ENCODE peak calls at places on chromosomes 5 and 9, in seven cellular contexts. One of them, this sample, is unnamed.
A peak's percentile ranks its signal among the peaks of the same experiment; 100 is the strongest.

GRCh38 chr9:93824386-93825294 is 130.5 kb downstream of the BARX1 start:
- DNase-seq in CD8-positive, alpha-beta T cell: no peak
- DNase-seq in heart left ventricle: no peak
- DNase-seq in HCT116: no peak
- DNase-seq in CD4-positive, alpha-beta memory T cell: no peak
- DNase-seq in naive thymus-derived CD4-positive, alpha-beta T cell: no peak
- DNase-seq in Panc1: no peak
- DNase-seq in this sample: no peak

GRCh38 chr5:78009937-78010527 is 233.9 kb upstream of the TBCA start:
- DNase-seq in CD8-positive, alpha-beta T cell: no peak
- DNase-seq in heart left ventricle: no peak
- DNase-seq in HCT116: no peak
- DNase-seq in CD4-positive, alpha-beta memory T cell: no peak
- DNase-seq in naive thymus-derived CD4-positive, alpha-beta T cell: no peak
- DNase-seq in Panc1: no peak
- DNase-seq in this sample: no peak

GRCh38 chr5:44660251-44660650 is 148.5 kb upstream of the MRPS30 start:
- DNase-seq in CD8-positive, alpha-beta T cell: no peak
- DNase-seq in heart left ventricle: no peak
- DNase-seq in HCT116: no peak
- DNase-seq in CD4-positive, alpha-beta memory T cell: no peak
- DNase-seq in naive thymus-derived CD4-positive, alpha-beta T cell: no peak
- DNase-seq in Panc1: no peak
- DNase-seq in this sample: no peak

GRCh38 chr9:129609486-129610192 is 11.3 kb downstream of the C9orf50 start:
- DNase-seq in CD8-positive, alpha-beta T cell: peak; percentile 56
- DNase-seq in heart left ventricle: peak; percentile 65
- DNase-seq in HCT116: no peak
- DNase-seq in CD4-positive, alpha-beta memory T cell: peak; percentile 89
- DNase-seq in naive thymus-derived CD4-positive, alpha-beta T cell: peak; percentile 40
- DNase-seq in Panc1: no peak
- DNase-seq in this sample: peak; percentile 47

GRCh38 chr9:131181091-131181681 is 55.8 kb downstream of the NUP214 start:
- DNase-seq in CD8-positive, alpha-beta T cell: no peak
- DNase-seq in heart left ventricle: no peak
- DNase-seq in HCT116: no peak
- DNase-seq in CD4-positive, alpha-beta memory T cell: no peak
- DNase-seq in naive thymus-derived CD4-positive, alpha-beta T cell: no peak
- DNase-seq in Panc1: no peak
- DNase-seq in this sample: no peak

GRCh38 chr5:138844812-138845513 is 30.2 kb downstream of the LRRTM2 start:
- DNase-seq in CD8-positive, alpha-beta T cell: no peak
- DNase-seq in heart left ventricle: no peak
- DNase-seq in HCT116: no peak
- DNase-seq in CD4-positive, alpha-beta memory T cell: no peak
- DNase-seq in naive thymus-derived CD4-positive, alpha-beta T cell: no peak
- DNase-seq in Panc1: no peak
- DNase-seq in this sample: no peak

GRCh38 chr9:36222449-36222848 is 31.7 kb downstream of the CLTA start:
- DNase-seq in CD8-positive, alpha-beta T cell: no peak
- DNase-seq in heart left ventricle: no peak
- DNase-seq in HCT116: no peak
- DNase-seq in CD4-positive, alpha-beta memory T cell: no peak
- DNase-seq in naive thymus-derived CD4-positive, alpha-beta T cell: no peak
- DNase-seq in Panc1: no peak
- DNase-seq in this sample: no peak

GRCh38 chr9:130583271-130583670 is 3.9 kb downstream of the FUBP3 start:
- DNase-seq in CD8-positive, alpha-beta T cell: no peak
- DNase-seq in heart left ventricle: no peak
- DNase-seq in HCT116: no peak
- DNase-seq in CD4-positive, alpha-beta memory T cell: no peak
- DNase-seq in naive thymus-derived CD4-positive, alpha-beta T cell: no peak
- DNase-seq in Panc1: no peak
- DNase-seq in this sample: no peak

GRCh38 chr9:131744171-131744714 is 4.4 kb upstream of the RAPGEF1 start:
- DNase-seq in CD8-positive, alpha-beta T cell: no peak
- DNase-seq in heart left ventricle: no peak
- DNase-seq in HCT116: no peak
- DNase-seq in CD4-positive, alpha-beta memory T cell: peak; percentile 56
- DNase-seq in naive thymus-derived CD4-positive, alpha-beta T cell: no peak
- DNase-seq in Panc1: no peak
- DNase-seq in this sample: no peak

GRCh38 chr9:135123735-135124134 is 36.3 kb downstream of the OLFM1 start:
- DNase-seq in CD8-positive, alpha-beta T cell: no peak
- DNase-seq in heart left ventricle: no peak
- DNase-seq in HCT116: no peak
- DNase-seq in CD4-positive, alpha-beta memory T cell: no peak
- DNase-seq in naive thymus-derived CD4-positive, alpha-beta T cell: no peak
- DNase-seq in Panc1: no peak
- DNase-seq in this sample: no peak

GRCh38 chr5:54867310-54867944 is 118.0 kb downstream of the ESM1 start:
- DNase-seq in CD8-positive, alpha-beta T cell: no peak
- DNase-seq in heart left ventricle: no peak
- DNase-seq in HCT116: peak; percentile 38
- DNase-seq in CD4-positive, alpha-beta memory T cell: no peak
- DNase-seq in naive thymus-derived CD4-positive, alpha-beta T cell: no peak
- DNase-seq in Panc1: peak; percentile 18
- DNase-seq in this sample: no peak

GRCh38 chr9:107141967-107142366 is 141.1 kb upstream of the RAD23B start:
- DNase-seq in CD8-positive, alpha-beta T cell: no peak
- DNase-seq in heart left ventricle: no peak
- DNase-seq in HCT116: peak; percentile 24
- DNase-seq in CD4-positive, alpha-beta memory T cell: no peak
- DNase-seq in naive thymus-derived CD4-positive, alpha-beta T cell: no peak
- DNase-seq in Panc1: no peak
- DNase-seq in this sample: no peak

GRCh38 chr9:82417501-82417900 is 428.9 kb downstream of the SPATA31D1 start:
- DNase-seq in CD8-positive, alpha-beta T cell: no peak
- DNase-seq in heart left ventricle: no peak
- DNase-seq in HCT116: no peak
- DNase-seq in CD4-positive, alpha-beta memory T cell: no peak
- DNase-seq in naive thymus-derived CD4-positive, alpha-beta T cell: no peak
- DNase-seq in Panc1: no peak
- DNase-seq in this sample: no peak

GRCh38 chr9:121673576-121673975 is 22.1 kb downstream of the DAB2IP start:
- DNase-seq in CD8-positive, alpha-beta T cell: no peak
- DNase-seq in heart left ventricle: no peak
- DNase-seq in HCT116: no peak
- DNase-seq in CD4-positive, alpha-beta memory T cell: no peak
- DNase-seq in naive thymus-derived CD4-positive, alpha-beta T cell: no peak
- DNase-seq in Panc1: no peak
- DNase-seq in this sample: no peak

GRCh38 chr9:4297795-4298254 is 2.0 kb downstream of the GLIS3 start:
- DNase-seq in CD8-positive, alpha-beta T cell: no peak
- DNase-seq in heart left ventricle: peak; percentile 59
- DNase-seq in HCT116: no peak
- DNase-seq in CD4-positive, alpha-beta memory T cell: no peak
- DNase-seq in naive thymus-derived CD4-positive, alpha-beta T cell: peak; percentile 34
- DNase-seq in Panc1: no peak
- DNase-seq in this sample: peak; percentile 45

GRCh38 chr5:9765421-9765820 is 135.3 kb upstream of the TAS2R1 start:
- DNase-seq in CD8-positive, alpha-beta T cell: no peak
- DNase-seq in heart left ventricle: no peak
- DNase-seq in HCT116: no peak
- DNase-seq in CD4-positive, alpha-beta memory T cell: no peak
- DNase-seq in naive thymus-derived CD4-positive, alpha-beta T cell: no peak
- DNase-seq in Panc1: no peak
- DNase-seq in this sample: no peak

DNA sequence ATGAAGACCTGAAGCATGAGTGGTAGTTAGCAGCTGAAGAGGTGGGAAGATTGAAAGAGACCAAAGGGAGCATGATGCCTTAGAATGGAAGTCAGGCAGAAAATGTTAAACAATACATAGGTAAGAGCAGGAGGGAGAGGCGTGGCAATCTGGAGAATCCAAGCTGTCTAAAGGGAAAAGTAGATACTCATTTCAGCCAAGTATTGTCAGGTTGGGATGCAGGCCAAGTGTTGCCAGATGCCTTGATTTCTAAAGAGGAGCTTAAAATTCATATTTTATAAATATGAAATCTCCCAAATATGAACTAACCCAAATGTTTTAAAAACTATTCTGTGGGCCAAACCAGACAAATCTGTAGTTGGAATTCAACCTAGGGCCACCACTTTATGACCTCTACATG is 4.2 kb downstream of the PAM start:
- DNase-seq in CD8-positive, alpha-beta T cell: no peak
- DNase-seq in heart left ventricle: no peak
- DNase-seq in HCT116: no peak
- DNase-seq in CD4-positive, alpha-beta memory T cell: no peak
- DNase-seq in naive thymus-derived CD4-positive, alpha-beta T cell: no peak
- DNase-seq in Panc1: no peak
- DNase-seq in this sample: no peak
- H3K4me1 ChIP-seq in CD8-positive, alpha-beta T cell: peaks cover 19% of the 10 kb centered on the region
- H3K4me1 ChIP-seq in heart left ventricle: peaks cover 35% of the 10 kb centered on the region
- H3K4me1 ChIP-seq in HCT116: peaks cover 35% of the 10 kb centered on the region
- H3K4me1 ChIP-seq in CD4-positive, alpha-beta memory T cell: peaks cover 66% of the 10 kb centered on the region
- H3K4me1 ChIP-seq in naive thymus-derived CD4-positive, alpha-beta T cell: peaks cover under 1% of the 10 kb centered on the region
- H3K4me1 ChIP-seq in Panc1: peaks cover 20% of the 10 kb centered on the region
- H3K4me1 ChIP-seq in this sample: peaks cover 4% of the 10 kb centered on the region

GRCh38 chr5:142851731-142852130 is 81.6 kb downstream of the ARHGAP26 start:
- DNase-seq in CD8-positive, alpha-beta T cell: no peak
- DNase-seq in heart left ventricle: no peak
- DNase-seq in HCT116: no peak
- DNase-seq in CD4-positive, alpha-beta memory T cell: no peak
- DNase-seq in naive thymus-derived CD4-positive, alpha-beta T cell: no peak
- DNase-seq in Panc1: no peak
- DNase-seq in this sample: no peak
- H3K4me1 ChIP-seq in CD8-positive, alpha-beta T cell: peaks cover 3% of the 10 kb centered on the region
- H3K4me1 ChIP-seq in heart left ventricle: peaks cover 57% of the 10 kb centered on the region
- H3K4me1 ChIP-seq in HCT116: peaks cover 6% of the 10 kb centered on the region
- H3K4me1 ChIP-seq in CD4-positive, alpha-beta memory T cell: no peaks in the 10 kb centered on the region
- H3K4me1 ChIP-seq in naive thymus-derived CD4-positive, alpha-beta T cell: no peaks in the 10 kb centered on the region
- H3K4me1 ChIP-seq in Panc1: peaks cover 65% of the 10 kb centered on the region
- H3K4me1 ChIP-seq in this sample: no peaks in the 10 kb centered on the region

DNA sequence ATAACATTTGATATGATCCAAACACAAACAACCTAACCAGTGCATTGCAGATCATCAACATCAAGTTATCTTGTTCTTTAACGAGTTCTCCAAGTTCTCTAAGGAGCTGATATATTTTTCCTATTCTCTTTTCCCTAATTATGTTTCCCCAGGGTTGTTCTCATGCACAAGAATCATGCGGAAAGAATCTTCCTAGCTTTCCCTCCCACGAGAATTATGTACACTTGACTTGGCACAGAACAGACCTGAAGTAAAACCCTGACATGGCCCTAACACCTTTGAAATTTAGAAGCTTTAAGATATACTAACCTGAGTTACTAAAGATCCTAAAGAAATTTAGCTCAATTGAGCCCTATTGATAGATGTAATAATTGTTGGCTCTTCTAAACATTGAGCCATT is 110.7 kb upstream of the FST start:
- DNase-seq in CD8-positive, alpha-beta T cell: no peak
- DNase-seq in heart left ventricle: no peak
- DNase-seq in HCT116: no peak
- DNase-seq in CD4-positive, alpha-beta memory T cell: no peak
- DNase-seq in naive thymus-derived CD4-positive, alpha-beta T cell: no peak
- DNase-seq in Panc1: no peak
- DNase-seq in this sample: no peak
- H3K4me1 ChIP-seq in CD8-positive, alpha-beta T cell: no peaks in the 10 kb centered on the region
- H3K4me1 ChIP-seq in heart left ventricle: no peaks in the 10 kb centered on the region
- H3K4me1 ChIP-seq in HCT116: no peaks in the 10 kb centered on the region
- H3K4me1 ChIP-seq in CD4-positive, alpha-beta memory T cell: no peaks in the 10 kb centered on the region
- H3K4me1 ChIP-seq in naive thymus-derived CD4-positive, alpha-beta T cell: no peaks in the 10 kb centered on the region
- H3K4me1 ChIP-seq in Panc1: no peaks in the 10 kb centered on the region
- H3K4me1 ChIP-seq in this sample: no peaks in the 10 kb centered on the region

GRCh38 chr5:151679421-151680155 is 7.1 kb downstream of the SPARC start:
- DNase-seq in CD8-positive, alpha-beta T cell: no peak
- DNase-seq in heart left ventricle: no peak
- DNase-seq in HCT116: no peak
- DNase-seq in CD4-positive, alpha-beta memory T cell: no peak
- DNase-seq in naive thymus-derived CD4-positive, alpha-beta T cell: no peak
- DNase-seq in Panc1: no peak
- DNase-seq in this sample: no peak

GRCh38 chr5:151676719-151677118 is 10.0 kb downstream of the SPARC start:
- DNase-seq in CD8-positive, alpha-beta T cell: no peak
- DNase-seq in heart left ventricle: no peak
- DNase-seq in HCT116: no peak
- DNase-seq in CD4-positive, alpha-beta memory T cell: no peak
- DNase-seq in naive thymus-derived CD4-positive, alpha-beta T cell: no peak
- DNase-seq in Panc1: no peak
- DNase-seq in this sample: no peak

GRCh38 chr5:151678713-151679112 is 8.0 kb downstream of the SPARC start:
- DNase-seq in CD8-positive, alpha-beta T cell: no peak
- DNase-seq in heart left ventricle: no peak
- DNase-seq in HCT116: no peak
- DNase-seq in CD4-positive, alpha-beta memory T cell: no peak
- DNase-seq in naive thymus-derived CD4-positive, alpha-beta T cell: no peak
- DNase-seq in Panc1: no peak
- DNase-seq in this sample: no peak

GRCh38 chr5:151675956-151676712 is 10.6 kb downstream of the SPARC start:
- DNase-seq in CD8-positive, alpha-beta T cell: no peak
- DNase-seq in heart left ventricle: no peak
- DNase-seq in HCT116: no peak
- DNase-seq in CD4-positive, alpha-beta memory T cell: no peak
- DNase-seq in naive thymus-derived CD4-positive, alpha-beta T cell: no peak
- DNase-seq in Panc1: no peak
- DNase-seq in this sample: no peak

GRCh38 chr5:151678146-151678545 is 8.6 kb downstream of the SPARC start:
- DNase-seq in CD8-positive, alpha-beta T cell: no peak
- DNase-seq in heart left ventricle: peak; percentile 62
- DNase-seq in HCT116: no peak
- DNase-seq in CD4-positive, alpha-beta memory T cell: no peak
- DNase-seq in naive thymus-derived CD4-positive, alpha-beta T cell: no peak
- DNase-seq in Panc1: no peak
- DNase-seq in this sample: no peak
- H3K4me1 ChIP-seq in CD8-positive, alpha-beta T cell: no peaks in the 10 kb centered on the region
- H3K4me1 ChIP-seq in heart left ventricle: peaks cover 67% of the 10 kb centered on the region
- H3K4me1 ChIP-seq in HCT116: no peaks in the 10 kb centered on the region
- H3K4me1 ChIP-seq in CD4-positive, alpha-beta memory T cell: no peaks in the 10 kb centered on the region
- H3K4me1 ChIP-seq in naive thymus-derived CD4-positive, alpha-beta T cell: no peaks in the 10 kb centered on the region
- H3K4me1 ChIP-seq in Panc1: peaks cover 23% of the 10 kb centered on the region
- H3K4me1 ChIP-seq in this sample: peaks cover 98% of the 10 kb centered on the region